ENCODE peak calls at places on chromosomes 16 and 17, in seven cellular contexts. K is uterus, E is sigmoid colon, S is testis, Z is suprapubic skin, Q is heart left ventricle, M is transverse colon. L is an unnamed sample.

GRCh38 chr17:80608326-80608725 is 63.7 kb downstream of the RPTOR start:
- DNase-seq in E (no peak), Z (no peak), S (no peak), M (no peak), K (no peak), Q (no peak), L (no peak)

GRCh38 chr17:79811036-79811887 is 14.4 kb upstream of the CBX8 start:
- DNase-seq in E (peak; percentile 68), M (no peak), Q (no peak), Z (no peak), K (no peak), S (no peak), L (no peak)

GRCh38 chr17:35257080-35257701 is 14.3 kb downstream of the SLFN5 start:
- DNase-seq in E (peak; percentile 74), K (peak; percentile 37), Z (no peak), S (no peak), M (peak; percentile 59), Q (no peak), L (peak; percentile 89)

GRCh38 chr16:2983706-2984136 is 3.5 kb upstream of the PKMYT1 start:
- DNase-seq in E (peak; percentile 90), M (peak; percentile 89), Q (peak; percentile 84), K (peak; percentile 63), Z (peak; percentile 90), S (peak; percentile 86), L (peak; percentile 85)

GRCh38 chr16:46973457-46974324 is at the start of gene DNAJA2:
- DNase-seq in Q (peak; percentile 94), M (peak; percentile 94), K (peak; percentile 89), E (peak; percentile 96), S (peak; percentile 96), Z (peak; percentile 96), L (peak; percentile 93)

GRCh38 chr16:21656795-21657768 is 4.7 kb upstream of the IGSF6 start:
- DNase-seq in E (no peak), Z (no peak), Q (no peak), S (peak; percentile 36), K (no peak), M (no peak), L (no peak)

GRCh38 chr17:73249700-73250099 is 12.0 kb downstream of the CPSF4L start:
- DNase-seq in Z (no peak), E (no peak), Q (no peak), S (no peak), K (no peak), M (no peak), L (no peak)

GRCh38 chr17:55870044-55870443 is 119.2 kb downstream of the PCTP start:
- DNase-seq in S (no peak), Z (no peak), Q (no peak), K (no peak), M (no peak), E (no peak), L (no peak)

GRCh38 chr16:80784951-80785350 is 19.4 kb downstream of the CDYL2 start:
- DNase-seq in M (no peak), S (no peak), K (no peak), Q (no peak), Z (no peak), E (no peak), L (no peak)

DNA sequence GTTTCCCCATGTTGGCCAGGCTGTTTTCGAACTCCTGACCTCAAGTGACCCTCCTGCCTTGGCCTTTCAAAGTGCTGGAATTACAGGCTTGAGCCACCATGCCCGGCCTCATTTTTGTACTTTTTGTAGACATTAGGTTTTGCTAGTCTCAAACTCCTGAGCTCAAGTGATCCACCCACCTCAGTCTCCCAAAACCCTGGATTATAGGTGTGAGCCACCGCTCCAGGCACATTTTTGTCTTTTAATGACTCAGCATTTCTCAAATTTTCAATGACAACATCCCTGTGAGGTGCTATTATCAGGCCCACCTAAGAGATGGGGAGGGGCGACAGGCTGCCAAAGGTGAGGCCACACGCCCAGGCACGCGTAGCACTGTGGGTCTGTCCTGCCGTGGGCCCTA is 1.1 kb downstream of the SEPTIN12 start:
- DNase-seq in E (no peak), Q (no peak), Z (no peak), K (no peak), M (no peak), S (no peak), L (no peak)
- TF ChIP-seq POLR2A in E (no peak), Q (no peak), Z (no peak), K (no peak), M (no peak), S (no peak), L (no peak)

DNA sequence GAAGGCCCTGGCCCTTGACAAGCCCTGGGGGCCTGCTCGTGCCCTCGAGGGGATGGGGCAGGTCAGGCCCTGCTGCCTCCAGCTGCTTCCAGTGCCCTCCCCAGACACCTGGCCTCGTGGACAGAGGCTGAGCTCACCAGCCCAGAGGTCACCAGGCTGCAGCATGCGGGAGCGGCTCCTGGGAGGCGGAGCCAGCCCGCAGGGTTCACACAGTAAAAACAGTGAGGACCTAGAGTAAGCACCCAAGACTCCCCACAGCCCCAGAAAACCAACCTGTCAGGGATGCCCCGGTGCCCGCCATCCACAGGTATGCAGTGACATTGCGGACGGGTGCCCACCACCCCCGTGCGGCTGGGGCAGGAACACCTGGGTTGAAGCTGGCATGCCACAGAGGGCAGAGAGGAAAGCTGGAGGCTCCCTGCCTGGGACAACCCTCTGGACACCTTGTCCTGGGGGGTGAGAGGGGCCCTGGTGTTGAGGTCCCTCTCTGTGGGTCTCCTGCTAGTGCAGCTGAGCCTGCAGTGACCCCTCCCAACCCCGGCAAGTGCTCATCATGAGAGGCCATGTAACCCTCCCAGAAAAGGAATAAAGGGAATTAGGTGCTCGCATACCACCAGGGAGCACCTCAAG is 62.1 kb downstream of the LMF1 start:
- DNase-seq in M (no peak), K (no peak), Z (no peak), E (no peak), Q (peak; percentile 20), S (no peak), L (no peak)
- H3K27ac ChIP-seq in M (no peak overlapping the region), K (no peak overlapping the region), Z (no peak overlapping the region), E (no peak overlapping the region), Q (no peak overlapping the region), S (no peak overlapping the region), L (no peak overlapping the region)

GRCh38 chr16:70749006-70749678 is 51.8 kb downstream of the VAC14 start:
- DNase-seq in S (no peak), Q (no peak), E (no peak), K (no peak), Z (no peak), M (peak; percentile 76), L (peak; percentile 65)

GRCh38 chr16:70745536-70746025 is 55.4 kb downstream of the VAC14 start:
- DNase-seq in Z (no peak), K (no peak), M (no peak), S (no peak), E (no peak), Q (no peak), L (no peak)

GRCh38 chr16:70747703-70748631 is 53.0 kb downstream of the VAC14 start:
- DNase-seq in S (no peak), Q (peak; percentile 62), E (no peak), Z (no peak), K (no peak), M (no peak), L (no peak)

GRCh38 chr16:70746040-70746707 is 54.8 kb downstream of the VAC14 start:
- DNase-seq in K (peak; percentile 93), S (peak; percentile 87), Q (peak; percentile 69), M (peak; percentile 67), Z (no peak), E (peak; percentile 94), L (peak; percentile 69)

GRCh38 chr16:70746708-70747424 is 54.1 kb downstream of the VAC14 start:
- DNase-seq in Q (peak; percentile 64), S (no peak), E (peak; percentile 92), K (peak; percentile 93), Z (no peak), M (peak; percentile 82), L (peak; percentile 85)
- TF ChIP-seq POLR2A in Q (no peak), S (no peak), E (no peak), K (no peak), Z (no peak), M (no peak), L (no peak)

GRCh38 chr17:45975640-45976295 is 23.3 kb upstream of the STH start:
- DNase-seq in S (no peak), Z (no peak), Q (no peak), M (no peak), E (no peak), K (no peak), L (no peak)
- H3K27ac ChIP-seq in S (no peak overlapping the region), Z (no peak overlapping the region), Q (no peak overlapping the region), M (no peak overlapping the region), E (no peak overlapping the region), K (no peak overlapping the region), L (no peak overlapping the region)

DNA sequence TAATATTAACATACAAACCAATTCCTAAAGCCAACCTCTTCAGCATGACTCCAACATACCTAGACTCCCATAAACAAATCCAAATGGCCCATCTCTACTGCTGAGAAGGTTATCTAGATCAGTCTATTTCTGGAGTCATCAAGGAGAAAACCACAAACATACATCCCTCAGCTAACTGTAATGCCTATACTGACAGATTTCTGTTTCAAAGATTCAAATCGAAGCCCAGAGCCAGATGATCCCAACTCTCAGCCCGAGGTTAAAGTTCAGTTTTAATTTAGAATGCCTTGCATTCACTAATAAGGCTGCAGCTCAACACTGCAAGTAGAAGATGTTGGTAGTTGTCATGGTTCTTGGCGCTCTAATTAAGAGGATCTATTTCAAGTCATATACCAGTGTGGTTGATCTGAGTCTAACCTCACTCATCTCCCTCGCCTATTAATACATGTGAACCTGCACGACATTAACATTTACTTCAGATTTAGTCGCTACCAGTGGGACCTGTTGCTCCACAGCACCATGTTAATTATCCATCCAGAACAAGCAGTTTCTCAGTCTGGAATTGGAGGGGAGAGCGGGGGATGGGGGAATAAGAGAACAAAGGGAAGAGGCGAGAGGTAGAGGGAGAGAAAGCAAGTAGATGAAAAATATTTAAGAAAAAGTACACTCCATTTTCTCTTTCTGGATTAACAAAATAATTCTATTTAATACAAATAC is 15.4 kb downstream of the PHF12 start:
- DNase-seq in Q (no peak), S (no peak), M (no peak), K (no peak), Z (no peak), E (no peak), L (no peak)
- TF ChIP-seq POLR2A in Q (no peak), S (no peak), M (no peak), K (no peak), Z (no peak), E (no peak), L (no peak)

GRCh38 chr16:89332248-89333245 is 115.0 kb downstream of the ZNF778 start:
- DNase-seq in E (peak; percentile 40), S (no peak), Q (no peak), Z (no peak), K (no peak), M (no peak), L (no peak)

GRCh38 chr16:89326721-89327120 is 109.2 kb downstream of the ZNF778 start:
- DNase-seq in M (no peak), Q (no peak), Z (no peak), E (no peak), K (no peak), S (no peak), L (no peak)

GRCh38 chr16:89334050-89334449 is 116.5 kb downstream of the ZNF778 start:
- DNase-seq in M (no peak), K (no peak), Q (no peak), S (no peak), E (no peak), Z (no peak), L (no peak)

GRCh38 chr16:89331371-89332109 is 114.0 kb downstream of the ZNF778 start:
- DNase-seq in K (no peak), M (no peak), Q (no peak), S (no peak), E (peak; percentile 50), Z (no peak), L (no peak)

GRCh38 chr16:89330177-89330856 is 112.8 kb downstream of the ZNF778 start:
- DNase-seq in S (no peak), K (no peak), Q (no peak), E (no peak), M (no peak), Z (no peak), L (peak; percentile 66)
- H3K27ac ChIP-seq in S (no peak overlapping the region), K (no peak overlapping the region), Q (peak overlapping the region; percentile 62), E (no peak overlapping the region), M (no peak overlapping the region), Z (no peak overlapping the region), L (no peak overlapping the region)